ENCODE peak calls at places on chromosomes 13 and 19, in four cellular contexts. P is GM12892, F is HL-60, K is Panc1. Z is an unnamed sample.

GRCh38 chr19:45344621-45345505 is 4.3 kb downstream of the KLC3 start:
- DNase-seq in P (no peak), F (no peak), K (no peak), Z (no peak)

GRCh38 chr13:97130201-97130600 is 91.9 kb upstream of the MBNL2 start:
- DNase-seq in P (no peak), F (no peak), K (no peak), Z (no peak)

GRCh38 chr13:113080901-113081521 is 24.6 kb upstream of the F7 start:
- DNase-seq in P (no peak), F (no peak), K (no peak), Z (no peak)

GRCh38 chr13:105732946-105733529 is 802.4 kb downstream of the EFNB2 start:
- DNase-seq in P (no peak), F (no peak), K (no peak), Z (no peak)

GRCh38 chr19:15265849-15266248 is 33.6 kb upstream of the EPHX3 start:
- DNase-seq in P (no peak), F (no peak), K (no peak), Z (no peak)

GRCh38 chr19:7830823-7831222 is 805 bp downstream of the EVI5L start:
- DNase-seq in P (no peak), F (no peak), K (no peak), Z (no peak)

GRCh38 chr19:8938576-8938975 is 71.6 kb downstream of the MUC16 start:
- DNase-seq in P (no peak), F (no peak), K (no peak), Z (no peak)

GRCh38 chr13:111005808-111006494 is 91.1 kb upstream of the ANKRD10 start:
- DNase-seq in P (no peak), F (no peak), K (no peak), Z (no peak)

GRCh38 chr13:113155201-113155600 is 3.2 kb upstream of the PROZ start:
- DNase-seq in P (no peak), F (no peak), K (no peak), Z (peak; percentile 86)

GRCh38 chr13:87124785-87125074 is 546.4 kb upstream of the SLITRK5 start:
- DNase-seq in P (no peak), F (no peak), K (no peak), Z (no peak)

GRCh38 chr13:83730674-83731073 is 151.6 kb downstream of the SLITRK1 start:
- DNase-seq in P (no peak), F (no peak), K (no peak), Z (no peak)

GRCh38 chr13:23610187-23610576 is 40.0 kb downstream of the TNFRSF19 start:
- DNase-seq in P (no peak), F (no peak), K (no peak), Z (no peak)

GRCh38 chr13:98450495-98451167 is 126.3 kb downstream of the STK24 start:
- DNase-seq in P (no peak), F (no peak), K (no peak), Z (no peak)

GRCh38 chr13:95035311-95036109 is 265.7 kb downstream of the ABCC4 start:
- DNase-seq in P (no peak), F (no peak), K (no peak), Z (no peak)

GRCh38 chr13:30159446-30159839 is 147.9 kb downstream of the KATNAL1 start:
- DNase-seq in P (no peak), F (no peak), K (no peak), Z (no peak)

GRCh38 chr19:11651062-11651461 is 53.8 kb downstream of the ZNF627 start:
- DNase-seq in P (no peak), F (no peak), K (no peak), Z (no peak)
- TF ChIP-seq POLR2AphosphoS5 in P (no peak), F (no peak), K (no peak), Z (no peak)

DNA sequence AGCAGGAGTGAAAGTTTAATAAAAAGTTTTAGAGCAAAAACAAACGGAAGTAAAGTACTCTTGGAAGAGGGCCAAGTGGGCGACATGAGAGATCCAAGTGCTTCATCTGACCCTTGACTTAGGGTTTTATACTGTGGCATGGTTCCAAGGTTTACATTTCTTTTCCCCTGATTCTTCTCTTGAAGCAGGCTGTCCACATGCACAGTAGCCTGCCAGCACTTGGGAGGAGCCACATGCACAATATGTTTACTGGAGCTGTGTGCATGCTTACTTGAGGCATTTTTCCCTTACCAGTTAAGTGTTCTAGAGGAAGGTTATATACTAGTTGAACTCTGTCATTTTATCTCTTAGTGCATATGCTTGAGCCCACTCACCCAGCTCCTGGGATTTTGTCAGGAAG is 295.6 kb downstream of the TBC1D4 start:
- DNase-seq in P (no peak), F (no peak), K (no peak), Z (no peak)
- TF ChIP-seq POLR2AphosphoS5 in P (no peak), F (no peak), K (no peak), Z (no peak)

GRCh38 chr19:16626796-16627193 is 1.2 kb downstream of the MED26 start:
- DNase-seq in P (no peak), F (no peak), K (no peak), Z (no peak)

GRCh38 chr19:16627194-16627927 is 643 bp downstream of the MED26 start:
- DNase-seq in P (no peak), F (no peak), K (no peak), Z (no peak)

GRCh38 chr19:16628183-16628983 is at the start of gene MED26:
- DNase-seq in P (peak; percentile 86), F (peak; percentile 86), K (peak; percentile 36), Z (peak; percentile 92)

GRCh38 chr19:16628984-16629691 is 1.1 kb upstream of the MED26 start:
- DNase-seq in P (no peak), F (no peak), K (no peak), Z (no peak)

GRCh38 chr19:16627928-16628182 is 149 bp downstream of the MED26 start:
- DNase-seq in P (no peak), F (no peak), K (no peak), Z (no peak)
- TF ChIP-seq POLR2AphosphoS5 in P (no peak), F (no peak), K (no peak), Z (no peak)

DNA sequence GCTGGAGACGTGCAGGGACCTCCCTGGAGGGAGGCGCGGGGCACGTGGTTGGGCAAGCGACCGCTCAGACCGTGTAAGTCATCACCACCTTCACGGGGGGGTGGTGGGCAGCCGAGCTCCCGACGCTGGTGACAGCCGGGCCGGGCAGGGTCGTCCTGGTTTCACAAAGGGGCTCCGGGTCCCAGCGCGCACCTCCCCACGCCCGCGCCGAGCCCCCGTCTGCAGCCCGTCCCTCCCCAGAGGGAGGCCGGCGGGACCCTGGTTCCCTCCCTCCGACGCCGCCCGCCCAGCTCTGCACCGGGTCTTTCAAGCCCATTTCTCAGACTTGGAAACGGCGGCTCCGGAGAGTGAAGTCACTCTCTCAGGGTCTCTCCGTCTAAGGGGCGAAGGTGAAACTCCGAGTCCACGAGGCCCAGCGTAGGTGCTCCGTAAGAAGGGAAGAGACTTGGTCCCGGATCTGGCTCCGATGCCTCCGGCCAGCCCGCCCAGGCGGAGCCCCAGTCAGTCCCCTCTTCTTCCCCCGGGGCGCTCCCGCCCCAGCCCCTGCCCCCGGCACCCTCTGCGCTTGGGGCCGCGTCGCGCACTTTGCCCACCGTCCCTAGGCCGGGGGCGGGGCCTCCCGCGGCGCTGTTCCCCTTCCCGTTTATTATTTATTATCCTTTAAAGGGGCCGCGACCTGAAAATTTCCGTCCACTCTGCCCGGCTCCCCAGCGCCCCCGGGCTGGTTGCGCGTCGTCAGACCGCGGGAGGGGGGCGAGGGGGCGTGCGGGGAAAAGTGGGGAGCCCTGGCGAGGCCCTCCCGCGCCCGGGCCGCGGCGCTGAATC is 536 bp upstream of the ARID3A start:
- DNase-seq in P (peak; percentile 84), F (peak; percentile 82), K (no peak), Z (no peak)
- TF ChIP-seq POLR2AphosphoS5 in P (no peak), F (no peak), K (no peak), Z (peak; percentile 30)

GRCh38 chr13:45337395-45337794 is 3.6 kb downstream of the TPT1 start:
- DNase-seq in P (no peak), F (no peak), K (no peak), Z (no peak)
- TF ChIP-seq POLR2AphosphoS5 in P (no peak), F (no peak), K (no peak), Z (no peak)